ENCODE peak calls at places on chromosome 20, in five cellular contexts. B is bronchial epithelial cell, K is Peyer's patch, E is GM23338, I is pancreas. L is an unnamed sample.

GRCh38 chr20:39960522-39961420 is 728.3 kb downstream of the MAFB start:
- DNase-seq in B (no peak), K (no peak), E (peak; percentile 44), I (no peak), L (peak; percentile 18)

GRCh38 chr20:10282930-10283556 is 64.4 kb downstream of the SNAP25 start:
- DNase-seq in B (peak; percentile 18), K (no peak), E (no peak), I (no peak), L (no peak)

GRCh38 chr20:36887779-36888133 is 11.8 kb downstream of the TLDC2 start:
- DNase-seq in B (no peak), K (no peak), E (peak; percentile 24), I (no peak), L (no peak)

GRCh38 chr20:38979842-38980241 is 17.7 kb downstream of the DHX35 start:
- DNase-seq in B (no peak), K (no peak), E (no peak), I (no peak), L (no peak)

GRCh38 chr20:51346686-51347485 is 195.6 kb downstream of the NFATC2 start:
- DNase-seq in B (peak; percentile 69), K (no peak), E (no peak), I (no peak), L (no peak)

GRCh38 chr20:689348-689747 is 13.7 kb upstream of the SCRT2 start:
- DNase-seq in B (no peak), K (no peak), E (no peak), I (no peak), L (no peak)

GRCh38 chr20:19993937-19994667 is 23.1 kb upstream of the NAA20 start:
- DNase-seq in B (peak; percentile 90), K (no peak), E (no peak), I (no peak), L (no peak)

GRCh38 chr20:49758781-49759180 is 45.1 kb upstream of the B4GALT5 start:
- DNase-seq in B (no peak), K (no peak), E (peak; percentile 58), I (no peak), L (peak; percentile 52)

GRCh38 chr20:10453241-10453640 is 18.1 kb downstream of the SLX4IP start:
- DNase-seq in B (no peak), K (peak; percentile 63), E (no peak), I (no peak), L (no peak)

GRCh38 chr20:52160805-52161204 is 30.8 kb downstream of the ZFP64 start:
- DNase-seq in B (peak; percentile 13), K (no peak), E (no peak), I (no peak), L (no peak)

GRCh38 chr20:49742948-49743347 is 29.3 kb upstream of the B4GALT5 start:
- DNase-seq in B (no peak), K (no peak), E (no peak), I (no peak), L (no peak)

GRCh38 chr20:2217857-2218529 is 77.8 kb upstream of the TGM3 start:
- DNase-seq in B (no peak), K (peak; percentile 65), E (no peak), I (no peak), L (no peak)

GRCh38 chr20:32664352-32665159 is 9.2 kb downstream of the C20orf203 start:
- DNase-seq in B (no peak), K (no peak), E (no peak), I (peak; percentile 33), L (peak; percentile 49)

GRCh38 chr20:7010584-7010983 is 243.1 kb downstream of the BMP2 start:
- DNase-seq in B (peak; percentile 75), K (no peak), E (no peak), I (no peak), L (no peak)

GRCh38 chr20:5719861-5720401 is 30.3 kb upstream of the SHLD1 start:
- DNase-seq in B (peak; percentile 69), K (no peak), E (no peak), I (no peak), L (no peak)

GRCh38 chr20:31862506-31862905 is 7.8 kb downstream of the DUSP15 start:
- DNase-seq in B (no peak), K (peak; percentile 43), E (no peak), I (peak; percentile 9), L (no peak)

GRCh38 chr20:32580970-32581838 is 3.9 kb downstream of the NOL4L start:
- DNase-seq in B (no peak), K (no peak), E (peak; percentile 43), I (no peak), L (peak; percentile 73)

GRCh38 chr20:53887973-53888372 is 182.4 kb downstream of the BCAS1 start:
- DNase-seq in B (no peak), K (no peak), E (no peak), I (no peak), L (no peak)

GRCh38 chr20:51463560-51463959 is 79.0 kb downstream of the NFATC2 start:
- DNase-seq in B (no peak), K (no peak), E (no peak), I (no peak), L (no peak)

GRCh38 chr20:64115171-64115911 is 8.0 kb upstream of the NPBWR2 start:
- DNase-seq in B (no peak), K (peak; percentile 41), E (peak; percentile 2), I (no peak), L (no peak)

GRCh38 chr20:577167-577791 is 32.8 kb downstream of the TCF15 start:
- DNase-seq in B (peak; percentile 17), K (peak; percentile 33), E (peak; percentile 88), I (no peak), L (peak; percentile 60)

GRCh38 chr20:53660078-53660909 is 66.7 kb upstream of the ZNF217 start:
- DNase-seq in B (no peak), K (peak; percentile 66), E (peak; percentile 63), I (no peak), L (peak; percentile 63)

GRCh38 chr20:4082406-4083102 is 67.2 kb upstream of the RNF24 start:
- DNase-seq in B (no peak), K (peak; percentile 63), E (peak; percentile 87), I (no peak), L (peak; percentile 72)

GRCh38 chr20:17882065-17882833 is 86.3 kb downstream of the SNX5 start:
- DNase-seq in B (no peak), K (peak; percentile 41), E (no peak), I (no peak), L (no peak)

GRCh38 chr20:7196481-7196880 is 429.0 kb downstream of the BMP2 start:
- DNase-seq in B (peak; percentile 94), K (no peak), E (no peak), I (no peak), L (no peak)

GRCh38 chr20:17644451-17644850 is 37.6 kb downstream of the RRBP1 start:
- DNase-seq in B (no peak), K (peak; percentile 61), E (no peak), I (peak; percentile 73), L (no peak)

GRCh38 chr20:61830241-61830930 is 235.3 kb downstream of the TAF4 start:
- DNase-seq in B (no peak), K (no peak), E (no peak), I (no peak), L (no peak)

GRCh38 chr20:41507851-41508250 is 110.3 kb downstream of the CHD6 start:
- DNase-seq in B (no peak), K (no peak), E (no peak), I (no peak), L (no peak)

GRCh38 chr20:9400371-9401025 is 113.9 kb upstream of the LAMP5 start:
- DNase-seq in B (no peak), K (no peak), E (no peak), I (no peak), L (no peak)

DNA sequence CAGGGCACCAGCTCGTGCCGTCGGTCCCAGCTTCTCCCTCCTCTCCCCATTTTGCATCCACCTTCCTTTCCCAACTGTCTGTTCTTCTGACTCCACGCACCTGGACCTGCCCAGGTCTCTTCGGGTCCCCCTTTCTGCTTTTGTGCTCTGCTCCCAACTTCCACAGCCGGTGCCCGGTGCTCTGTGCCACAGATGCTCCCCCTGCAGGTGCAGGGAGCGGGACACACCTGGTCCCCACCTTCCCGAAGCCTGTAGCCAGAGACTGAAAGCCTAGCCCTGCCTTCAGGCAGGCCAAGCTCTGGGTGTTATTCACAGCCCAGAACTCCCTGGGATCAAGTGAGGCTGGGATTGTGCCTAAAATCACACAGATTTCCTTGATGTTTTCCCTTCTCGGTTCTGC is 24.6 kb upstream of the BMP7 start:
- DNase-seq in B (no peak), K (no peak), E (peak; percentile 75), I (no peak), L (peak; percentile 87)
- H3K27me3 ChIP-seq in B (peaks cover 12% of the 10 kb centered on the region), K (no peaks in the 10 kb centered on the region), E (no peaks in the 10 kb centered on the region), I (no peaks in the 10 kb centered on the region), L (no peaks in the 10 kb centered on the region)

GRCh38 chr20:56417402-56417801 is 5.3 kb downstream of the CASS4 start:
- DNase-seq in B (no peak), K (no peak), E (no peak), I (no peak), L (no peak)

GRCh38 chr20:56420028-56420427 is 8.0 kb downstream of the CASS4 start:
- DNase-seq in B (no peak), K (no peak), E (no peak), I (no peak), L (no peak)

GRCh38 chr20:56417911-56418310 is 5.9 kb downstream of the CASS4 start:
- DNase-seq in B (peak; percentile 17), K (no peak), E (no peak), I (no peak), L (no peak)

GRCh38 chr20:56420940-56421688 is 9.1 kb downstream of the CASS4 start:
- DNase-seq in B (no peak), K (no peak), E (no peak), I (no peak), L (no peak)

DNA sequence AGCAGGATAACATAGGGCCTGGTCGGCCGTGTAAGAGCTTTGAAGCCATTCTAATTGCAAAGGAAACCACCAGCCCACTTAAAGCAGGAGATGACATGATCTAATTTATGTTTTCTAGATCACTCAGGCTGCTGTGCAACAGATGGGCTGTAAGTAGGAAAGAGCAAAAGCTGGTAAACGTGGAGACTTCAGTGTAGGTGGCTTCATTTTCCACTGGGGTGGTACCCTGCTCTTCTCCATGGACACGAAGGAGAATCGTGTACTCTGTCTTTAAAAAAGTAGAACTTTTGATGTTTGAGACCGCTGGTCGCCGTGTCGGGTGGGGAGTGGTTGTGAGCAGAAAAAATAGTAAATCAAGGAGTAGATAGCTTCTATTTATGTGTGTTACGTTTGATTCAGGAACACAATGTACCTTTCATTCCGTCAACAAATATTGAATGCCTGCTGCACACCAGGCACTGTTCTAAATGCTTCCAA is 6.4 kb downstream of the CASS4 start:
- DNase-seq in B (no peak), K (peak; percentile 56), E (no peak), I (no peak), L (no peak)
- H3K4me3 ChIP-seq in B (no peak overlapping the region), K (no peak overlapping the region), E (no peak overlapping the region), I (no peak overlapping the region), L (no peak overlapping the region)

DNA sequence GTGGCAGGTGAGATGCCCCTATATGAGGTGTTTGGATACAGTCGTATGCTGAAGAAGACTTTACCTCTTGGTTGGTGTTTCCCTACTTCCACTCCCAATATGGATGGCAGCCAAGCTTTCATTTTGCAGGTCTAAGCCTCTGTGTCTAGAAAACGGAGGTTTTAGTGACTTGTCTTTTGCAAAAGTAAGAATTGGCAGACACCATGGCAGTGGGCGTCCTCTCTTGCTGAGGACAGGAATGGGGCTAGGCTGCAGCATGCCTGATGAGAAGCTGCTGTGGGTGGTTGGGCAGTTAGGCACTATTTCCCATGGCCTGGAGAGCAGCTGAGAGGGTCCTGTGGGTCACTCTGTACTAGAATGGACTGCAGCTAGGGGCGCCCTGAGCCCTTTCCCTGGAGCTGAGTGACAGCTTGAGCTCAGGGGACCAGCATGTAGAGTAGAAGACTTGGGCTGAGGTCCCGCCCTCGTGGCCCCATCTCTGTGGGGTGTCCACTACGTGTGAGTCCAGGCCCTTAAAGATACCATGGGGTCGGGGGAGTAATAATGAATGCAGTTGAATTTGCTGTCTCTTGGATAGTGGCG is 127.4 kb downstream of the CDH26 start:
- DNase-seq in B (no peak), K (no peak), E (peak; percentile 13), I (no peak), L (peak; percentile 75)
- H3K27me3 ChIP-seq in B (peaks cover 9% of the 10 kb centered on the region), K (no peaks in the 10 kb centered on the region), E (no peaks in the 10 kb centered on the region), I (no peaks in the 10 kb centered on the region), L (no peaks in the 10 kb centered on the region)

GRCh38 chr20:46212252-46212651 is 94.1 kb downstream of the CD40 start:
- DNase-seq in B (no peak), K (no peak), E (no peak), I (no peak), L (no peak)
- H3K4me3 ChIP-seq in B (no peak overlapping the region), K (no peak overlapping the region), E (no peak overlapping the region), I (no peak overlapping the region), L (no peak overlapping the region)